ENCODE peak calls at places on chromosome 5, in ten cellular contexts. D is NCI-H1436; K is activated naive CD4-positive, alpha-beta T cell; G is iris pigment epithelial cell; J is type B pancreatic cell; Q is GM18507; X is psoas muscle; N is hepatic stellate cell; H is GM23248; F is anterior cingulate cortex. A is an unnamed sample.

GRCh38 chr5:167233507-167233906 is 1057.9 kb upstream of the WWC1 start:
- DNase-seq in F (no peak), X (no peak), H (no peak), N (no peak), Q (no peak), J (no peak), K (no peak), G (peak), D (no peak), A (no peak)

GRCh38 chr5:163943546-163943945 is 438.1 kb downstream of the MAT2B start:
- DNase-seq in F (no peak), N (no peak), D (no peak), X (no peak), K (no peak), H (peak), G (peak), Q (no peak), J (no peak), A (no peak)

GRCh38 chr5:178290376-178290775 is 57.8 kb upstream of the PHYKPL start:
- DNase-seq in D (no peak), J (no peak), K (no peak), X (peak), F (no peak), H (no peak), N (no peak), Q (no peak), G (no peak), A (no peak)

GRCh38 chr5:114726126-114726525 is 364.3 kb downstream of the KCNN2 start:
- DNase-seq in X (no peak), J (no peak), D (no peak), N (no peak), F (no peak), Q (no peak), G (peak), K (no peak), H (no peak), A (no peak)

GRCh38 chr5:178357127-178357526 is 124.5 kb upstream of the PHYKPL start:
- DNase-seq in J (no peak), H (no peak), G (no peak), Q (no peak), N (no peak), X (peak), F (no peak), D (no peak), K (no peak), A (no peak)

GRCh38 chr5:109412981-109413402 is 3.2 kb upstream of the PJA2 start:
- DNase-seq in K (no peak), D (no peak), H (no peak), G (no peak), J (no peak), Q (no peak), F (no peak), X (no peak), N (no peak), A (no peak)

GRCh38 chr5:180329138-180329435 is 24.0 kb downstream of the GFPT2 start:
- DNase-seq in X (no peak), N (no peak), K (no peak), G (no peak), J (no peak), Q (no peak), F (no peak), H (no peak), D (no peak), A (no peak)

GRCh38 chr5:38193015-38193581 is 65.3 kb upstream of the EGFLAM start:
- DNase-seq in J (peak), N (peak), Q (peak), X (peak), K (peak), G (peak), D (peak), H (peak), F (peak), A (peak)

GRCh38 chr5:154840435-154841272 is 9.7 kb downstream of the FAXDC2 start:
- DNase-seq in D (no peak), H (no peak), G (no peak), Q (no peak), F (no peak), N (no peak), K (no peak), X (no peak), J (no peak), A (no peak)

GRCh38 chr5:124972703-124973102 is 226.3 kb upstream of the ZNF608 start:
- DNase-seq in N (no peak), H (no peak), Q (no peak), D (no peak), J (no peak), G (no peak), X (no peak), F (no peak), K (no peak), A (no peak)

GRCh38 chr5:337565-338130 is 16.1 kb downstream of the AHRR start:
- DNase-seq in K (no peak), F (no peak), G (peak), D (no peak), H (peak), Q (no peak), X (no peak), N (peak), J (no peak), A (no peak)

GRCh38 chr5:161676109-161676508 is 9.4 kb upstream of the GABRA6 start:
- DNase-seq in J (no peak), H (no peak), F (no peak), Q (no peak), D (no peak), K (no peak), X (no peak), N (no peak), G (no peak), A (no peak)

GRCh38 chr5:99169309-99169708 is 240.5 kb upstream of the CHD1 start:
- DNase-seq in H (peak), D (peak), X (no peak), J (no peak), K (no peak), Q (no peak), G (peak), N (no peak), F (no peak), A (no peak)

GRCh38 chr5:137415231-137415681 is 83.9 kb downstream of the SPOCK1 start:
- DNase-seq in D (no peak), N (peak), G (peak), X (no peak), F (no peak), K (no peak), Q (no peak), H (peak), J (no peak), A (peak)

GRCh38 chr5:132655821-132656773 is 1.9 kb upstream of the IL13 start:
- DNase-seq in X (no peak), D (peak), F (no peak), K (no peak), G (peak), J (peak), N (peak), Q (no peak), H (peak), A (no peak)

GRCh38 chr5:142143878-142144277 is 35.3 kb downstream of the NDFIP1 start:
- DNase-seq in D (no peak), X (no peak), J (no peak), K (no peak), F (no peak), N (peak), Q (no peak), G (peak), H (peak), A (no peak)

GRCh38 chr5:82749453-82749852 is 327.7 kb downstream of the TMEM167A start:
- DNase-seq in H (no peak), X (no peak), J (no peak), G (no peak), N (no peak), K (no peak), Q (no peak), F (no peak), D (no peak), A (no peak)

GRCh38 chr5:179812135-179812825 is 5.6 kb upstream of the MGAT4B start:
- DNase-seq in K (no peak), Q (no peak), F (no peak), D (no peak), J (no peak), N (no peak), X (peak), G (no peak), H (no peak), A (no peak)

GRCh38 chr5:170161069-170161468 is 55.4 kb downstream of the FOXI1 start:
- DNase-seq in F (no peak), J (no peak), X (no peak), G (no peak), H (peak), Q (no peak), N (no peak), D (no peak), K (no peak), A (no peak)